ENCODE peak calls at places on chromosomes 11 and 22, in seven cellular contexts. H is KBM-7, O is dorsolateral prefrontal cortex, X is amniotic stem cell, N is fibroblast of pulmonary artery, G is NCI-H1092, C is substantia nigra. E is an unnamed sample.

GRCh38 chr11:36635463-36635862 is 37.4 kb upstream of the RAG2 start:
- DNase-seq in H (no peak), O (no peak), X (no peak), N (no peak), G (no peak), C (no peak), E (no peak)

GRCh38 chr11:6992026-6992425 is 28.1 kb downstream of the ZNF214 start:
- DNase-seq in H (no peak), O (no peak), X (no peak), N (peak), G (no peak), C (no peak), E (no peak)

GRCh38 chr11:35168606-35169200 is 29.7 kb downstream of the CD44 start:
- DNase-seq in H (no peak), O (no peak), X (no peak), N (no peak), G (no peak), C (no peak), E (no peak)

GRCh38 chr11:19351426-19351825 is 110.7 kb upstream of the E2F8 start:
- DNase-seq in H (no peak), O (no peak), X (no peak), N (no peak), G (no peak), C (no peak), E (no peak)

GRCh38 chr22:19823191-19823590 is 31.5 kb downstream of the GNB1L start:
- DNase-seq in H (no peak), O (no peak), X (no peak), N (no peak), G (no peak), C (no peak), E (no peak)

GRCh38 chr11:68040121-68040956 is 1.5 kb downstream of the TCIRG1 start:
- DNase-seq in H (peak), O (no peak), X (peak), N (peak), G (no peak), C (no peak), E (no peak)

GRCh38 chr22:23762866-23763578 is at the start of gene C22orf15:
- DNase-seq in H (peak), O (no peak), X (no peak), N (peak), G (no peak), C (no peak), E (no peak)

GRCh38 chr22:48594016-48594756 is 1233.5 kb downstream of the BRD1 start:
- DNase-seq in H (no peak), O (no peak), X (no peak), N (no peak), G (no peak), C (no peak), E (no peak)

GRCh38 chr11:127106938-127107337 is 106.4 kb upstream of the KIRREL3 start:
- DNase-seq in H (no peak), O (no peak), X (no peak), N (no peak), G (peak), C (no peak), E (no peak)

GRCh38 chr11:19243601-19244000 is 2.9 kb upstream of the E2F8 start:
- DNase-seq in H (no peak), O (no peak), X (no peak), N (no peak), G (no peak), C (no peak), E (no peak)

GRCh38 chr22:39589880-39590279 is 19.3 kb downstream of the CACNA1I start:
- DNase-seq in H (no peak), O (no peak), X (no peak), N (no peak), G (peak), C (no peak), E (no peak)

GRCh38 chr11:14634813-14635212 is 8.8 kb upstream of the PDE3B start:
- DNase-seq in H (no peak), O (no peak), X (no peak), N (no peak), G (no peak), C (no peak), E (no peak)

GRCh38 chr22:24969588-24970301 is 17.2 kb downstream of the KIAA1671 start:
- DNase-seq in H (no peak), O (no peak), X (no peak), N (peak), G (no peak), C (no peak), E (no peak)

GRCh38 chr11:38593649-38594048 is 1995.6 kb upstream of the RAG2 start:
- DNase-seq in H (no peak), O (no peak), X (no peak), N (peak), G (no peak), C (no peak), E (no peak)

GRCh38 chr11:37908224-37908558 is 1310.2 kb upstream of the RAG2 start:
- DNase-seq in H (no peak), O (peak), X (no peak), N (no peak), G (no peak), C (no peak), E (peak)

GRCh38 chr11:126048198-126048597 is 14.5 kb downstream of the CDON start:
- DNase-seq in H (no peak), O (no peak), X (no peak), N (no peak), G (no peak), C (no peak), E (no peak)

GRCh38 chr11:61547246-61547645 is 33.6 kb downstream of the SYT7 start:
- DNase-seq in H (no peak), O (no peak), X (no peak), N (no peak), G (no peak), C (no peak), E (no peak)

GRCh38 chr11:11442791-11443190 is 89.7 kb upstream of the CSNK2A3 start:
- DNase-seq in H (no peak), O (no peak), X (no peak), N (no peak), G (no peak), C (no peak), E (no peak)

GRCh38 chr11:120235024-120235628 is 4.8 kb upstream of the POU2F3 start:
- DNase-seq in H (peak), O (no peak), X (no peak), N (peak), G (peak), C (no peak), E (peak)

GRCh38 chr11:123054301-123055065 is 7.5 kb downstream of the HSPA8 start:
- DNase-seq in H (peak), O (no peak), X (peak), N (peak), G (peak), C (no peak), E (peak)

GRCh38 chr22:49784987-49785614 is 42.6 kb downstream of the BRD1 start:
- DNase-seq in H (no peak), O (no peak), X (no peak), N (no peak), G (no peak), C (no peak), E (no peak)

GRCh38 chr11:4433852-4434251 is 15.2 kb upstream of the OR52K2 start:
- DNase-seq in H (no peak), O (no peak), X (no peak), N (no peak), G (no peak), C (no peak), E (no peak)

GRCh38 chr11:77100166-77101042 is 2.2 kb upstream of the OMP start:
- DNase-seq in H (no peak), O (no peak), X (no peak), N (no peak), G (no peak), C (no peak), E (no peak)

GRCh38 chr11:114080219-114080618 is 20.7 kb downstream of the ZBTB16 start:
- DNase-seq in H (peak), O (peak), X (no peak), N (peak), G (no peak), C (no peak), E (no peak)

GRCh38 chr11:128174465-128175101 is 412.8 kb downstream of the ETS1 start:
- DNase-seq in H (no peak), O (no peak), X (no peak), N (peak), G (no peak), C (no peak), E (no peak)

GRCh38 chr11:44509291-44509690 is 56.2 kb upstream of the CD82 start:
- DNase-seq in H (no peak), O (no peak), X (no peak), N (no peak), G (no peak), C (no peak), E (no peak)

GRCh38 chr11:114083256-114084252 is 24.0 kb downstream of the ZBTB16 start:
- DNase-seq in H (peak), O (peak), X (no peak), N (no peak), G (no peak), C (no peak), E (no peak)

GRCh38 chr22:30781271-30781875 is 86.7 kb downstream of the OSBP2 start:
- DNase-seq in H (no peak), O (no peak), X (no peak), N (no peak), G (no peak), C (no peak), E (no peak)

GRCh38 chr11:46382644-46383403 is 1.4 kb downstream of the MDK start:
- DNase-seq in H (peak), O (no peak), X (no peak), N (peak), G (peak), C (no peak), E (no peak)

E was measured in K562.